ENCODE peak calls at places on chromosomes 16 and 17, in ten cellular contexts. One of them, this sample, is unnamed.

GRCh38 chr16:31201511-31202401 is 804 bp downstream of the PYCARD start:
- DNase-seq in esophagus squamous epithelium: no peak
- DNase-seq in transverse colon: peak
- DNase-seq in A549: no peak
- DNase-seq in lower leg skin: peak
- DNase-seq in HCT116: no peak
- DNase-seq in ovary: peak
- DNase-seq in adrenal gland: peak
- DNase-seq in tibial nerve: no peak
- DNase-seq in GM12878: no peak
- DNase-seq in this sample: no peak

GRCh38 chr17:44607836-44608690 is 48.2 kb upstream of the MEIOC start:
- DNase-seq in esophagus squamous epithelium: no peak
- DNase-seq in transverse colon: no peak
- DNase-seq in A549: no peak
- DNase-seq in lower leg skin: no peak
- DNase-seq in HCT116: no peak
- DNase-seq in ovary: no peak
- DNase-seq in adrenal gland: no peak
- DNase-seq in tibial nerve: no peak
- DNase-seq in GM12878: no peak
- DNase-seq in this sample: no peak

GRCh38 chr17:76432712-76433336 is 20.1 kb downstream of the UBE2O start:
- DNase-seq in esophagus squamous epithelium: no peak
- DNase-seq in transverse colon: no peak
- DNase-seq in A549: peak
- DNase-seq in lower leg skin: no peak
- DNase-seq in HCT116: peak
- DNase-seq in ovary: no peak
- DNase-seq in adrenal gland: no peak
- DNase-seq in tibial nerve: no peak
- DNase-seq in GM12878: no peak
- DNase-seq in this sample: no peak

GRCh38 chr16:48918520-48919258 is 308.7 kb upstream of the N4BP1 start:
- DNase-seq in esophagus squamous epithelium: no peak
- DNase-seq in transverse colon: no peak
- DNase-seq in A549: peak
- DNase-seq in lower leg skin: peak
- DNase-seq in HCT116: peak
- DNase-seq in ovary: no peak
- DNase-seq in adrenal gland: no peak
- DNase-seq in tibial nerve: no peak
- DNase-seq in GM12878: no peak
- DNase-seq in this sample: no peak

GRCh38 chr16:56610017-56610608 is 1.7 kb downstream of the MT2A start:
- DNase-seq in esophagus squamous epithelium: no peak
- DNase-seq in transverse colon: peak
- DNase-seq in A549: peak
- DNase-seq in lower leg skin: no peak
- DNase-seq in HCT116: peak
- DNase-seq in ovary: no peak
- DNase-seq in adrenal gland: peak
- DNase-seq in tibial nerve: no peak
- DNase-seq in GM12878: peak
- DNase-seq in this sample: peak

GRCh38 chr16:47713225-47713595 is 252.1 kb downstream of the PHKB start:
- DNase-seq in esophagus squamous epithelium: no peak
- DNase-seq in transverse colon: no peak
- DNase-seq in A549: peak
- DNase-seq in lower leg skin: no peak
- DNase-seq in HCT116: no peak
- DNase-seq in ovary: no peak
- DNase-seq in adrenal gland: peak
- DNase-seq in tibial nerve: no peak
- DNase-seq in GM12878: no peak
- DNase-seq in this sample: no peak

GRCh38 chr17:48127371-48128051 is 19.9 kb downstream of the SNX11 start:
- DNase-seq in esophagus squamous epithelium: no peak
- DNase-seq in transverse colon: no peak
- DNase-seq in A549: peak
- DNase-seq in lower leg skin: peak
- DNase-seq in HCT116: peak
- DNase-seq in ovary: no peak
- DNase-seq in adrenal gland: no peak
- DNase-seq in tibial nerve: no peak
- DNase-seq in GM12878: no peak
- DNase-seq in this sample: no peak

GRCh38 chr16:16017812-16018211 is 68.4 kb downstream of the ABCC1 start:
- DNase-seq in esophagus squamous epithelium: no peak
- DNase-seq in transverse colon: no peak
- DNase-seq in A549: peak
- DNase-seq in lower leg skin: no peak
- DNase-seq in HCT116: no peak
- DNase-seq in ovary: no peak
- DNase-seq in adrenal gland: no peak
- DNase-seq in tibial nerve: no peak
- DNase-seq in GM12878: no peak
- DNase-seq in this sample: no peak

GRCh38 chr17:32285286-32285685 is 19.7 kb downstream of the RHBDL3 start:
- DNase-seq in esophagus squamous epithelium: no peak
- DNase-seq in transverse colon: no peak
- DNase-seq in A549: no peak
- DNase-seq in lower leg skin: no peak
- DNase-seq in HCT116: no peak
- DNase-seq in ovary: no peak
- DNase-seq in adrenal gland: no peak
- DNase-seq in tibial nerve: no peak
- DNase-seq in GM12878: no peak
- DNase-seq in this sample: no peak

GRCh38 chr17:39485555-39485954 is 24.3 kb downstream of the CDK12 start:
- DNase-seq in esophagus squamous epithelium: no peak
- DNase-seq in transverse colon: no peak
- DNase-seq in A549: peak
- DNase-seq in lower leg skin: peak
- DNase-seq in HCT116: peak
- DNase-seq in ovary: no peak
- DNase-seq in adrenal gland: no peak
- DNase-seq in tibial nerve: no peak
- DNase-seq in GM12878: no peak
- DNase-seq in this sample: no peak

GRCh38 chr16:27718767-27719445 is 169.0 kb downstream of the KATNIP start:
- DNase-seq in esophagus squamous epithelium: no peak
- DNase-seq in transverse colon: no peak
- DNase-seq in A549: no peak
- DNase-seq in lower leg skin: no peak
- DNase-seq in HCT116: peak
- DNase-seq in ovary: no peak
- DNase-seq in adrenal gland: no peak
- DNase-seq in tibial nerve: peak
- DNase-seq in GM12878: no peak
- DNase-seq in this sample: peak

GRCh38 chr16:85492617-85492957 is 120.5 kb upstream of the GSE1 start:
- DNase-seq in esophagus squamous epithelium: no peak
- DNase-seq in transverse colon: no peak
- DNase-seq in A549: no peak
- DNase-seq in lower leg skin: no peak
- DNase-seq in HCT116: no peak
- DNase-seq in ovary: no peak
- DNase-seq in adrenal gland: no peak
- DNase-seq in tibial nerve: no peak
- DNase-seq in GM12878: no peak
- DNase-seq in this sample: no peak

GRCh38 chr17:70040336-70040735 is 34.7 kb upstream of the KCNJ16 start:
- DNase-seq in esophagus squamous epithelium: no peak
- DNase-seq in transverse colon: no peak
- DNase-seq in A549: no peak
- DNase-seq in lower leg skin: no peak
- DNase-seq in HCT116: no peak
- DNase-seq in ovary: no peak
- DNase-seq in adrenal gland: no peak
- DNase-seq in tibial nerve: no peak
- DNase-seq in GM12878: no peak
- DNase-seq in this sample: no peak

GRCh38 chr16:28110074-28110473 is 46.6 kb upstream of the GSG1L start:
- DNase-seq in esophagus squamous epithelium: no peak
- DNase-seq in transverse colon: no peak
- DNase-seq in A549: no peak
- DNase-seq in lower leg skin: no peak
- DNase-seq in HCT116: no peak
- DNase-seq in ovary: no peak
- DNase-seq in adrenal gland: peak
- DNase-seq in tibial nerve: no peak
- DNase-seq in GM12878: no peak
- DNase-seq in this sample: no peak

GRCh38 chr17:57466042-57466471 is 209.7 kb downstream of the MSI2 start:
- DNase-seq in esophagus squamous epithelium: no peak
- DNase-seq in transverse colon: no peak
- DNase-seq in A549: no peak
- DNase-seq in lower leg skin: no peak
- DNase-seq in HCT116: no peak
- DNase-seq in ovary: no peak
- DNase-seq in adrenal gland: no peak
- DNase-seq in tibial nerve: no peak
- DNase-seq in GM12878: no peak
- DNase-seq in this sample: no peak

GRCh38 chr17:32623196-32623595 is 136.4 kb downstream of the CDK5R1 start:
- DNase-seq in esophagus squamous epithelium: no peak
- DNase-seq in transverse colon: no peak
- DNase-seq in A549: no peak
- DNase-seq in lower leg skin: no peak
- DNase-seq in HCT116: no peak
- DNase-seq in ovary: no peak
- DNase-seq in adrenal gland: no peak
- DNase-seq in tibial nerve: no peak
- DNase-seq in GM12878: no peak
- DNase-seq in this sample: no peak

GRCh38 chr16:3580271-3580670 is 3.1 kb upstream of the NLRC3 start:
- DNase-seq in esophagus squamous epithelium: no peak
- DNase-seq in transverse colon: no peak
- DNase-seq in A549: no peak
- DNase-seq in lower leg skin: no peak
- DNase-seq in HCT116: no peak
- DNase-seq in ovary: no peak
- DNase-seq in adrenal gland: no peak
- DNase-seq in tibial nerve: no peak
- DNase-seq in GM12878: no peak
- DNase-seq in this sample: no peak

GRCh38 chr17:65183736-65184135 is 46.6 kb downstream of the RGS9 start:
- DNase-seq in esophagus squamous epithelium: no peak
- DNase-seq in transverse colon: no peak
- DNase-seq in A549: peak
- DNase-seq in lower leg skin: no peak
- DNase-seq in HCT116: no peak
- DNase-seq in ovary: no peak
- DNase-seq in adrenal gland: no peak
- DNase-seq in tibial nerve: no peak
- DNase-seq in GM12878: no peak
- DNase-seq in this sample: no peak
- TF ChIP-seq POLR2A in esophagus squamous epithelium: no peak
- TF ChIP-seq POLR2A in transverse colon: no peak
- TF ChIP-seq POLR2A in A549: no peak
- TF ChIP-seq POLR2A in lower leg skin: no peak
- TF ChIP-seq POLR2A in HCT116: no peak
- TF ChIP-seq POLR2A in ovary: no peak
- TF ChIP-seq POLR2A in adrenal gland: no peak
- TF ChIP-seq POLR2A in tibial nerve: no peak
- TF ChIP-seq POLR2A in GM12878: no peak
- TF ChIP-seq POLR2A in this sample: no peak

DNA sequence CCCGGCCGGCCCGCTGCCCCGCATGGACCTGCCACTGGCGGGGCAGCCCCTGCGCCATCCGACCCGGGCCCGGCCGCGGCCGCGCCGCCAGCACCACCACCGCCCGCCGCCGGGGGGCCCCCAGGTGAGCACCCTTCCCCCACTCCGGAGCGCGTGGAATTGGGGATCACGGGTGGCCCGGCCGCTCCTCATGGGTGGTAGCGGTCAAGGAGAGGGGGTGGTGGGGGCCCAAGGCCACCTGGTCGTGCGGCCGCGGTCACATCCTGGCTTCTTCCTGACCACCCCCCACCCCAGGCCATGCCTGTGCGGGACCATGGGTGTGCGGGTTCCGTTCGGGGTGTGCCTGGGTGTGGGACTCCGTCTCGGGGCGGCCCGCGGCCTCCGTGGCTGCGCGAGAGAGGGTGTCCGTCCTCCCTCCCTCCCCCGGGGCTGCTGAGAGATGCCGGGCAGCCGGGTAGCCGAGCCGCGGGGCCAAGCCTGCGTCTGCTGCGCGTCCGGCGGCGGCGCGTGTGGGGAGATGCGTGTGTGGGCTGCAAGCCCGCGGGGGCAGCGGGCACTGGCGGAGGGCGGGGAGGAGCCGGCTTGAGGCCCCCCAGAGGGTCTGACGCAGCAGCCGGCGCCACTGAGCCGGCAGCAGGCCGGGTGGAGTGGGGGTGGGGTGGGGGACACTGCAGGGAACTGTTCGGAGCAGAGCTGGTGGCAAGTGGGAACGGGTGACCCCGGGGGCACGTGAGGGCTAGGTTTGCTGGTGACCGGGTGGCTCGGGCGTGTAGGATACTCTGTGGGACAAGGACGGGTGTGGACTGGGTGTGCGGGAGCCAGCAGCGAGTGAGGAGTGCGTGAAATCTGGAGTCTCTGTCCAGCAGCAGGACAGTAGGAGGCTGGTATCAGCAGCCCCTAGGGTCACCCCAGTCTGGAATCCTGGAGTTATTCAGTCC is 6.7 kb downstream of the ACD start:
- DNase-seq in esophagus squamous epithelium: no peak
- DNase-seq in transverse colon: no peak
- DNase-seq in A549: no peak
- DNase-seq in lower leg skin: no peak
- DNase-seq in HCT116: no peak
- DNase-seq in ovary: no peak
- DNase-seq in adrenal gland: no peak
- DNase-seq in tibial nerve: no peak
- DNase-seq in GM12878: no peak
- DNase-seq in this sample: no peak
- TF ChIP-seq POLR2A in esophagus squamous epithelium: no peak
- TF ChIP-seq POLR2A in transverse colon: no peak
- TF ChIP-seq POLR2A in A549: no peak
- TF ChIP-seq POLR2A in lower leg skin: no peak
- TF ChIP-seq POLR2A in HCT116: no peak
- TF ChIP-seq POLR2A in ovary: no peak
- TF ChIP-seq POLR2A in adrenal gland: no peak
- TF ChIP-seq POLR2A in tibial nerve: no peak
- TF ChIP-seq POLR2A in GM12878: peak
- TF ChIP-seq POLR2A in this sample: no peak

GRCh38 chr17:42018339-42018738 is 1.1 kb upstream of the DNAJC7 start:
- DNase-seq in esophagus squamous epithelium: no peak
- DNase-seq in transverse colon: no peak
- DNase-seq in A549: no peak
- DNase-seq in lower leg skin: no peak
- DNase-seq in HCT116: no peak
- DNase-seq in ovary: no peak
- DNase-seq in adrenal gland: no peak
- DNase-seq in tibial nerve: no peak
- DNase-seq in GM12878: no peak
- DNase-seq in this sample: no peak
- TF ChIP-seq POLR2A in esophagus squamous epithelium: no peak
- TF ChIP-seq POLR2A in transverse colon: no peak
- TF ChIP-seq POLR2A in A549: no peak
- TF ChIP-seq POLR2A in lower leg skin: no peak
- TF ChIP-seq POLR2A in HCT116: no peak
- TF ChIP-seq POLR2A in ovary: no peak
- TF ChIP-seq POLR2A in adrenal gland: no peak
- TF ChIP-seq POLR2A in tibial nerve: no peak
- TF ChIP-seq POLR2A in GM12878: no peak
- TF ChIP-seq POLR2A in this sample: no peak

GRCh38 chr16:89093602-89094251 is at the start of gene ACSF3:
- DNase-seq in esophagus squamous epithelium: no peak
- DNase-seq in transverse colon: peak
- DNase-seq in A549: peak
- DNase-seq in lower leg skin: peak
- DNase-seq in HCT116: no peak
- DNase-seq in ovary: peak
- DNase-seq in adrenal gland: peak
- DNase-seq in tibial nerve: peak
- DNase-seq in GM12878: no peak
- DNase-seq in this sample: peak
- TF ChIP-seq POLR2A in esophagus squamous epithelium: no peak
- TF ChIP-seq POLR2A in transverse colon: no peak
- TF ChIP-seq POLR2A in A549: peak
- TF ChIP-seq POLR2A in lower leg skin: no peak
- TF ChIP-seq POLR2A in HCT116: peak
- TF ChIP-seq POLR2A in ovary: no peak
- TF ChIP-seq POLR2A in adrenal gland: peak
- TF ChIP-seq POLR2A in tibial nerve: peak
- TF ChIP-seq POLR2A in GM12878: peak
- TF ChIP-seq POLR2A in this sample: no peak